ENCODE peak calls at places on chromosome 15, in five cellular contexts. B is RCC 7860; J is stimulated activated CD4-positive, alpha-beta T cell treated with anti-CD3 and anti-CD28 coated beads, Interleukin-15, amount 100 ng/mL, for 48 hours; M is caudate nucleus; W is CD4-positive, alpha-beta T cell. I is an unnamed sample.

GRCh38 chr15:99279290-99279689 is 28.0 kb downstream of the LRRC28 start:
- DNase-seq in B (no peak), J (no peak), M (no peak), W (no peak), I (no peak)

GRCh38 chr15:48507416-48508065 is 138.0 kb downstream of the FBN1 start:
- DNase-seq in B (peak), J (no peak), M (peak), W (no peak), I (no peak)

GRCh38 chr15:85615930-85616329 is 178.8 kb downstream of the KLHL25 start:
- DNase-seq in B (no peak), J (no peak), M (no peak), W (no peak), I (no peak)

GRCh38 chr15:31349233-31350141 is 22.9 kb downstream of the KLF13 start:
- DNase-seq in B (no peak), J (no peak), M (no peak), W (no peak), I (no peak)

GRCh38 chr15:31758126-31758525 is 272.2 kb upstream of the CHRNA7 start:
- DNase-seq in B (no peak), J (no peak), M (peak), W (no peak), I (no peak)

GRCh38 chr15:61099030-61099800 is 129.9 kb downstream of the RORA start:
- DNase-seq in B (peak), J (no peak), M (no peak), W (no peak), I (no peak)

GRCh38 chr15:65533057-65533752 is 2.9 kb downstream of the HACD3 start:
- DNase-seq in B (no peak), J (no peak), M (no peak), W (no peak), I (no peak)

GRCh38 chr15:41904487-41905359 is 10.9 kb upstream of the SPTBN5 start:
- DNase-seq in B (peak), J (peak), M (peak), W (peak), I (peak)

GRCh38 chr15:59522988-59523461 is 85.0 kb downstream of the FAM81A start:
- DNase-seq in B (no peak), J (no peak), M (no peak), W (peak), I (peak)

GRCh38 chr15:63104727-63105126 is 16.9 kb upstream of the LACTB start:
- DNase-seq in B (no peak), J (no peak), M (no peak), W (no peak), I (no peak)